ENCODE peak calls at places on chromosome 14, in ten cellular contexts. M is H9; X is CD4-positive, alpha-beta T cell; S is thoracic aorta; F is lung; I is HepG2; K is CD8-positive, alpha-beta memory T cell; G is cardiac muscle cell; B is astrocyte; Q is effector memory CD4-positive, alpha-beta T cell. J is an unnamed sample.

GRCh38 chr14:39246618-39247017 is 12.9 kb downstream of the MIA2 start:
- DNase-seq in M (no peak), X (no peak), S (no peak), F (no peak), I (no peak), K (no peak), G (no peak), B (no peak), Q (no peak), J (no peak)

GRCh38 chr14:74425525-74426201 is 347 bp downstream of the SYNDIG1L start:
- DNase-seq in M (peak; percentile 75), X (peak; percentile 65), S (no peak), F (no peak), I (no peak), K (peak; percentile 48), G (peak; percentile 18), B (no peak), Q (peak; percentile 18), J (no peak)

GRCh38 chr14:57921377-57921776 is 55.5 kb upstream of the SLC35F4 start:
- DNase-seq in M (no peak), X (no peak), S (no peak), F (no peak), I (no peak), K (no peak), G (no peak), B (no peak), Q (no peak), J (no peak)

GRCh38 chr14:54339771-54340170 is 57.0 kb upstream of the CDKN3 start:
- DNase-seq in M (no peak), X (no peak), S (no peak), F (no peak), I (no peak), K (no peak), G (no peak), B (no peak), Q (no peak), J (no peak)

GRCh38 chr14:78143489-78144145 is 26.6 kb upstream of the NRXN3 start:
- DNase-seq in M (no peak), X (no peak), S (no peak), F (no peak), I (no peak), K (no peak), G (no peak), B (peak; percentile 83), Q (no peak), J (no peak)

GRCh38 chr14:87368751-87369150 is 624.2 kb downstream of the GALC start:
- DNase-seq in M (no peak), X (no peak), S (no peak), F (no peak), I (no peak), K (no peak), G (no peak), B (no peak), Q (no peak), J (no peak)

GRCh38 chr14:29868000-29868399 is 59.6 kb downstream of the PRKD1 start:
- DNase-seq in M (no peak), X (no peak), S (no peak), F (no peak), I (no peak), K (no peak), G (peak; percentile 20), B (peak; percentile 36), Q (no peak), J (no peak)

GRCh38 chr14:55277972-55278740 is 6.9 kb downstream of the FBXO34 start:
- DNase-seq in M (no peak), X (no peak), S (no peak), F (no peak), I (no peak), K (no peak), G (no peak), B (no peak), Q (no peak), J (no peak)

GRCh38 chr14:77458249-77458950 is 507 bp downstream of the AHSA1 start:
- DNase-seq in M (peak; percentile 45), X (peak; percentile 36), S (no peak), F (no peak), I (peak; percentile 40), K (peak; percentile 24), G (peak; percentile 33), B (peak; percentile 23), Q (peak; percentile 4), J (peak; percentile 60)

GRCh38 chr14:96398921-96399320 is 7.0 kb downstream of the AK7 start:
- DNase-seq in M (no peak), X (no peak), S (no peak), F (no peak), I (no peak), K (no peak), G (no peak), B (no peak), Q (no peak), J (no peak)

GRCh38 chr14:102694530-102695171 is 82.6 kb upstream of the TRAF3 start:
- DNase-seq in M (peak; percentile 59), X (peak; percentile 36), S (peak; percentile 11), F (peak; percentile 72), I (peak; percentile 70), K (peak; percentile 59), G (peak; percentile 85), B (peak; percentile 35), Q (peak; percentile 9), J (peak; percentile 81)

GRCh38 chr14:60226296-60226695 is 22.7 kb upstream of the PPM1A start:
- DNase-seq in M (no peak), X (no peak), S (no peak), F (no peak), I (no peak), K (no peak), G (peak; percentile 19), B (no peak), Q (no peak), J (no peak)

GRCh38 chr14:70972107-70972976 is 65.1 kb downstream of the PCNX1 start:
- DNase-seq in M (peak; percentile 69), X (peak; percentile 83), S (peak; percentile 67), F (peak; percentile 86), I (peak; percentile 67), K (peak; percentile 71), G (peak; percentile 94), B (peak; percentile 60), Q (peak; percentile 61), J (peak; percentile 89)

GRCh38 chr14:39090548-39091111 is 12.4 kb downstream of the SEC23A start:
- DNase-seq in M (no peak), X (no peak), S (no peak), F (no peak), I (no peak), K (no peak), G (no peak), B (no peak), Q (no peak), J (peak; percentile 10)

DNA sequence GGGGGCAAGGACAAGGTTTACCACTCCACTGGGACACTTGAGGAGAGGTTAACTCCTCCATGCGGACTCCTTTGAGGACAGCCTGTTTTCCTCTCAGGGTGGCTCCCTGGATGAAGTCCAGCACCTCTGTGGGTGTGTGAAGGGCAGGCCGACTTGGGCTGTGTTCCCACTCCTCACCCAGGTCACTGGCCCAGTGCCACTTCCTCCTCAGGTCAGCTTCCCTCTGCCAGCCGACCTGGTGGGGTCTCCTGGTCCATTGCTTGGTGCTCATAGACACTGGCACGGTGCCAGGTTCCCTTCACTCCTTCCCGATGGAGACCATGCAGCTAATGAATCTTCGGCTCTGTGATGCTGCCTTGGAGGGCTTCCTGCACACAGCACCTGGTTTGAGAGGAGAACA is 146.4 kb upstream of the RTL1 start:
- DNase-seq in M (no peak), X (no peak), S (no peak), F (no peak), I (no peak), K (no peak), G (no peak), B (no peak), Q (no peak), J (no peak)
- H3K9me3 ChIP-seq in M (no peaks in the 10 kb centered on the region), X (no peaks in the 10 kb centered on the region), S (no peaks in the 10 kb centered on the region), F (no peaks in the 10 kb centered on the region), I (no peaks in the 10 kb centered on the region), K (no peaks in the 10 kb centered on the region), G (no peaks in the 10 kb centered on the region), B (no peaks in the 10 kb centered on the region), Q (no peaks in the 10 kb centered on the region), J (no peaks in the 10 kb centered on the region)

GRCh38 chr14:49612671-49613070 is 7.8 kb downstream of the RPL36AL start:
- DNase-seq in M (no peak), X (no peak), S (no peak), F (no peak), I (no peak), K (no peak), G (no peak), B (no peak), Q (no peak), J (no peak)

GRCh38 chr14:49612251-49612650 is 8.2 kb downstream of the RPL36AL start:
- DNase-seq in M (no peak), X (no peak), S (no peak), F (no peak), I (no peak), K (no peak), G (no peak), B (no peak), Q (no peak), J (no peak)

GRCh38 chr14:49619730-49620129 is 696 bp downstream of the RPL36AL start:
- DNase-seq in M (no peak), X (no peak), S (no peak), F (no peak), I (no peak), K (no peak), G (no peak), B (no peak), Q (no peak), J (no peak)

GRCh38 chr14:49617846-49618519 is 2.4 kb downstream of the RPL36AL start:
- DNase-seq in M (no peak), X (no peak), S (no peak), F (peak; percentile 9), I (no peak), K (no peak), G (no peak), B (no peak), Q (no peak), J (no peak)

GRCh38 chr14:49615776-49616175 is 4.7 kb downstream of the RPL36AL start:
- DNase-seq in M (no peak), X (no peak), S (no peak), F (peak; percentile 10), I (no peak), K (no peak), G (peak; percentile 69), B (no peak), Q (no peak), J (no peak)
- H3K27me3 ChIP-seq in M (no peaks in the 10 kb centered on the region), X (no peaks in the 10 kb centered on the region), S (no peaks in the 10 kb centered on the region), F (no peaks in the 10 kb centered on the region), I (no peaks in the 10 kb centered on the region), K (no peaks in the 10 kb centered on the region), G (no peaks in the 10 kb centered on the region), B (no peaks in the 10 kb centered on the region), Q (no peaks in the 10 kb centered on the region), J (no peaks in the 10 kb centered on the region)

GRCh38 chr14:106062502-106063272 is 536.3 kb downstream of the TMEM121 start:
- DNase-seq in M (no peak), X (no peak), S (no peak), F (no peak), I (no peak), K (no peak), G (no peak), B (no peak), Q (no peak), J (no peak)
- H3K9me3 ChIP-seq in M (peaks cover 94% of the 10 kb centered on the region), X (no peaks in the 10 kb centered on the region), S (no peaks in the 10 kb centered on the region), F (no peaks in the 10 kb centered on the region), I (no peaks in the 10 kb centered on the region), K (no peaks in the 10 kb centered on the region), G (no peaks in the 10 kb centered on the region), B (no peaks in the 10 kb centered on the region), Q (no peaks in the 10 kb centered on the region), J (no peaks in the 10 kb centered on the region)

DNA sequence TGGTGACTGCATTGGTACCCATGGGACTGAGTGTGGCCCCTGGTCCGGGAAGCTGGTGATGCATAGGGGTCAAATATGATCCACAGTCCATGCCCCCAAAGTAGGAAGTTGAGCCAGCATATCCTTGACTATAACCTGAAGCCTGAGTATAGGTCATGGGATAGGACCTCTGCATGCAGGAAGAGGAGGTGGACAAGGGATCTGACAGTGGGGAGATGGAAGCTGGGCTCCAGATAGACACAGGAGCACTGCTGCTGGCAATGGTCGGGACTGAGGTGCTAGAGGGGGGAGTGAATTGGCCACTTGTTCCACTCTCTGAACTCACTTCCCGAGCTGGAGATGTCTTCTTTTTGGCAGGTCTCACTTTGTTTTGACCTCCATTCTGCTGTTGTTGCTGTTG is 8.4 kb downstream of the OTX2 start:
- DNase-seq in M (no peak), X (no peak), S (no peak), F (no peak), I (no peak), K (no peak), G (no peak), B (no peak), Q (no peak), J (no peak)
- H3K27me3 ChIP-seq in M (peaks cover 41% of the 10 kb centered on the region), X (peaks cover 98% of the 10 kb centered on the region), S (peaks cover 11% of the 10 kb centered on the region), F (peaks cover 26% of the 10 kb centered on the region), I (peaks cover 9% of the 10 kb centered on the region), K (peaks cover 28% of the 10 kb centered on the region), G (peaks cover 100% of the 10 kb centered on the region), B (peaks cover 86% of the 10 kb centered on the region), Q (peaks cover 56% of the 10 kb centered on the region), J (peaks cover 62% of the 10 kb centered on the region)

J was measured in small intestine.